ENCODE peak calls at places on chromosomes 13 and 19, in five cellular contexts. H, S, N, I and O are unnamed samples.
A peak's percentile ranks its signal among the peaks of the same experiment; 100 is the strongest.

GRCh38 chr13:51907040-51907732 is 45.4 kb downstream of the CCDC70 start:
- DNase-seq in I (no peak), N (no peak), H (no peak), S (no peak), O (no peak)

GRCh38 chr19:44499559-44499958 is 763 bp downstream of the ZNF180 start:
- DNase-seq in I (no peak), S (no peak), N (no peak), H (no peak), O (no peak)

GRCh38 chr19:44176590-44176989 is 11.7 kb downstream of the ZNF226 start:
- DNase-seq in N (peak; percentile 18), H (no peak), I (no peak), S (no peak), O (no peak)

GRCh38 chr13:102317593-102317992 is 84.3 kb downstream of the FGF14 start:
- DNase-seq in S (no peak), H (no peak), N (no peak), I (peak; percentile 89), O (no peak)

GRCh38 chr19:32363175-32363574 is 17.8 kb downstream of the ZNF507 start:
- DNase-seq in H (peak; percentile 39), I (no peak), S (no peak), N (no peak), O (no peak)

GRCh38 chr19:53517114-53517741 is 20.7 kb upstream of the ZNF331 start:
- DNase-seq in I (no peak), S (no peak), N (no peak), H (no peak), O (no peak)

GRCh38 chr13:23901365-23901764 is 4.1 kb upstream of the C1QTNF9B start:
- DNase-seq in H (no peak), I (no peak), N (no peak), S (no peak), O (no peak)

GRCh38 chr19:48868196-48868886 is at the start of gene PLEKHA4:
- DNase-seq in I (peak; percentile 90), H (no peak), N (no peak), S (no peak), O (no peak)

GRCh38 chr19:48806518-48806817 is 4.4 kb downstream of the BCAT2 start:
- DNase-seq in S (no peak), H (no peak), N (peak; percentile 88), I (no peak), O (no peak)

GRCh38 chr13:45121421-45121820 is 1.1 kb downstream of the GTF2F2 start:
- DNase-seq in H (no peak), S (no peak), I (no peak), N (no peak), O (no peak)

GRCh38 chr13:98652721-98653470 is 76.0 kb upstream of the STK24 start:
- DNase-seq in H (no peak), S (no peak), N (no peak), I (no peak), O (no peak)

GRCh38 chr13:34124912-34125311 is 307.0 kb downstream of the RFC3 start:
- DNase-seq in I (no peak), H (no peak), N (no peak), S (no peak), O (no peak)

GRCh38 chr19:58439576-58440554 is at the start of gene ZNF132:
- DNase-seq in S (peak; percentile 98), H (peak; percentile 99), N (peak; percentile 98), I (peak; percentile 99), O (peak; percentile 100)

GRCh38 chr13:79237981-79238380 is 168.1 kb downstream of the RBM26 start:
- DNase-seq in H (no peak), I (no peak), S (no peak), N (no peak), O (no peak)

GRCh38 chr19:15702590-15702930 is 25.3 kb upstream of the OR10H2 start:
- DNase-seq in I (peak; percentile 80), S (no peak), N (peak; percentile 65), H (no peak), O (no peak)

GRCh38 chr19:507286-508203 is at the start of gene TPGS1:
- DNase-seq in N (peak; percentile 96), I (peak; percentile 78), H (peak; percentile 100), S (peak; percentile 99), O (no peak)

GRCh38 chr19:17632577-17632976 is 55.6 kb downstream of the UNC13A start:
- DNase-seq in I (no peak), N (no peak), H (no peak), S (no peak), O (no peak)

GRCh38 chr13:23778879-23779278 is 110.3 kb downstream of the MIPEP start:
- DNase-seq in N (no peak), H (no peak), S (no peak), I (no peak), O (no peak)

GRCh38 chr19:8641908-8642547 is 11.6 kb downstream of the NFILZ start:
- DNase-seq in S (no peak), H (no peak), N (peak; percentile 74), I (no peak), O (no peak)

GRCh38 chr19:43316591-43317319 is 36.7 kb upstream of the CD177 start:
- DNase-seq in I (no peak), N (no peak), H (no peak), S (no peak), O (no peak)